ENCODE peak calls at places on chromosomes 6 and 20, in six cellular contexts. O, A, L, R, I and W are unnamed samples.

GRCh38 chr6:4128748-4129147 is 6.6 kb downstream of the ECI2 start:
- DNase-seq in O (no peak), A (no peak), L (no peak), R (no peak), I (no peak), W (no peak)

GRCh38 chr6:170405311-170405975 is 98.9 kb downstream of the FAM120B start:
- DNase-seq in O (no peak), A (no peak), L (peak), R (no peak), I (no peak), W (peak)

GRCh38 chr6:146968041-146968760 is 236.0 kb upstream of the STXBP5 start:
- DNase-seq in O (no peak), A (peak), L (peak), R (no peak), I (no peak), W (peak)

GRCh38 chr6:13927203-13927602 is 2.5 kb downstream of the RNF182 start:
- DNase-seq in O (no peak), A (no peak), L (no peak), R (no peak), I (no peak), W (no peak)

GRCh38 chr20:58795181-58795922 is 55.4 kb downstream of the GNAS-AS1 start:
- DNase-seq in O (no peak), A (no peak), L (no peak), R (no peak), I (no peak), W (no peak)

GRCh38 chr20:62186887-62187866 is 4.3 kb downstream of the MTG2 start:
- DNase-seq in O (no peak), A (peak), L (peak), R (no peak), I (no peak), W (no peak)

GRCh38 chr6:127120787-127121636 is 2.5 kb downstream of the RSPO3 start:
- DNase-seq in O (no peak), A (peak), L (peak), R (peak), I (peak), W (peak)

GRCh38 chr6:3381233-3382065 is 75.4 kb downstream of the SLC22A23 start:
- DNase-seq in O (no peak), A (peak), L (no peak), R (no peak), I (no peak), W (no peak)

GRCh38 chr6:7242835-7243187 is 70.2 kb downstream of the SSR1 start:
- DNase-seq in O (no peak), A (no peak), L (no peak), R (no peak), I (no peak), W (no peak)

GRCh38 chr6:35392111-35392702 is 49.8 kb downstream of the PPARD start:
- DNase-seq in O (no peak), A (no peak), L (no peak), R (peak), I (no peak), W (no peak)

GRCh38 chr6:53313784-53314382 is 34.9 kb downstream of the ELOVL5 start:
- DNase-seq in O (no peak), A (no peak), L (peak), R (no peak), I (no peak), W (no peak)

GRCh38 chr6:112780498-112781096 is 433.5 kb downstream of the RFPL4B start:
- DNase-seq in O (no peak), A (peak), L (peak), R (no peak), I (no peak), W (peak)